ENCODE peak calls at places on chromosomes 6 and 20, in ten cellular contexts. T is coronary artery; Y is neural progenitor cell; H is fibroblast of lung; E is effector memory CD4-positive, alpha-beta T cell; I is right lobe of liver; J is HCT116; B is tibial artery; O is cardiac muscle cell; R is psoas muscle. A is an unnamed sample.

GRCh38 chr6:128271527-128271926 is 248.9 kb downstream of the PTPRK start:
- DNase-seq in T (no peak), Y (no peak), H (peak), E (no peak), I (no peak), J (no peak), B (no peak), O (no peak), R (no peak), A (no peak)

GRCh38 chr6:36863670-36864540 is 10.7 kb downstream of the PPIL1 start:
- DNase-seq in T (no peak), Y (peak), H (no peak), E (no peak), I (no peak), J (no peak), B (no peak), O (no peak), R (no peak), A (no peak)

GRCh38 chr20:20441259-20441658 is 73.4 kb downstream of the INSM1 start:
- DNase-seq in T (no peak), Y (no peak), H (no peak), E (no peak), I (no peak), J (no peak), B (no peak), O (no peak), R (no peak), A (no peak)

GRCh38 chr20:36179170-36179945 is 24.8 kb downstream of the EPB41L1 start:
- DNase-seq in T (no peak), Y (peak), H (no peak), E (no peak), I (no peak), J (no peak), B (no peak), O (no peak), R (no peak), A (no peak)

GRCh38 chr6:52759085-52759484 is 4.2 kb downstream of the GSTA2 start:
- DNase-seq in T (no peak), Y (no peak), H (no peak), E (no peak), I (no peak), J (no peak), B (no peak), O (peak), R (no peak), A (no peak)

GRCh38 chr6:118387921-118388701 is 160.0 kb upstream of the PLN start:
- DNase-seq in T (no peak), Y (no peak), H (peak), E (no peak), I (no peak), J (peak), B (no peak), O (no peak), R (no peak), A (no peak)

GRCh38 chr6:25105070-25105925 is 169.5 kb upstream of the RIPOR2 start:
- DNase-seq in T (no peak), Y (no peak), H (no peak), E (no peak), I (no peak), J (no peak), B (no peak), O (no peak), R (no peak), A (no peak)

GRCh38 chr20:43514062-43514971 is 6.8 kb downstream of the L3MBTL1 start:
- DNase-seq in T (peak), Y (peak), H (peak), E (peak), I (peak), J (peak), B (peak), O (peak), R (peak), A (peak)

DNA sequence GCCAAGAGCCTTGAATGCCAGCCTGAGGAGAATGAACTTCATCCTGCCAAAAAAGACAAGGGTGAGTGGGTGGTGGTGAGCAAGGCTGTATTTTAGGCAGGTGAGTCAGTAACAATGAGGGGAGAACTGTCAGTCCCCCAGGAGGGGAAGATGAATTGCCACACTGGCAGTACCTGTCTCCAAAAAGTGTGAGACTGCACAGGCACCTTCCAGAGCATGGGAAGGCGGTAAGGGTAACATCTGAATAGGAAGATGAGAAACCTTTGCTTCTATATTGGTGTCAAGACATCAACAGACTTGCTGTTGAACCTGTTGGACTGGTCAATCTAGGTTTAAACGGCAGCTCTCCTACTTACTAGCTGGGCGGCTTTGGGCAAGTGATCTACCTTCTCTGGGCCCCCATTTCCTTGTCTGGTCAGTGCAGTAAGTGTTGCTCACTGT is 30.9 kb downstream of the STK35 start:
- DNase-seq in T (no peak), Y (no peak), H (no peak), E (no peak), I (no peak), J (peak), B (no peak), O (no peak), R (no peak), A (no peak)
- H3K27ac ChIP-seq in T (no peak), Y (no peak), H (no peak), E (no peak), I (no peak), J (no peak), B (no peak), O (no peak), R (peak), A (no peak)

GRCh38 chr6:142850653-142851434 is 94.1 kb downstream of the HIVEP2 start:
- DNase-seq in T (no peak), Y (no peak), H (no peak), E (peak), I (no peak), J (no peak), B (no peak), O (peak), R (no peak), A (no peak)

GRCh38 chr6:142853244-142854180 is 91.5 kb downstream of the HIVEP2 start:
- DNase-seq in T (no peak), Y (no peak), H (no peak), E (no peak), I (no peak), J (no peak), B (no peak), O (no peak), R (no peak), A (no peak)

GRCh38 chr6:142854589-142855488 is 90.1 kb downstream of the HIVEP2 start:
- DNase-seq in T (no peak), Y (peak), H (no peak), E (no peak), I (no peak), J (no peak), B (no peak), O (no peak), R (no peak), A (no peak)

GRCh38 chr6:142848969-142849368 is 96.0 kb downstream of the HIVEP2 start:
- DNase-seq in T (no peak), Y (no peak), H (no peak), E (no peak), I (no peak), J (no peak), B (no peak), O (no peak), R (no peak), A (no peak)

GRCh38 chr6:142851601-142852000 is 93.4 kb downstream of the HIVEP2 start:
- DNase-seq in T (no peak), Y (no peak), H (no peak), E (no peak), I (no peak), J (no peak), B (no peak), O (no peak), R (no peak), A (no peak)
- H3K27ac ChIP-seq in T (no peak), Y (no peak), H (peak), E (peak), I (no peak), J (no peak), B (peak), O (no peak), R (peak), A (no peak)

GRCh38 chr6:51024126-51024525 is 205.5 kb downstream of the TFAP2B start:
- DNase-seq in T (no peak), Y (no peak), H (no peak), E (no peak), I (no peak), J (no peak), B (no peak), O (no peak), R (no peak), A (no peak)

GRCh38 chr6:51021171-51021570 is 202.5 kb downstream of the TFAP2B start:
- DNase-seq in T (no peak), Y (no peak), H (no peak), E (no peak), I (no peak), J (no peak), B (no peak), O (no peak), R (no peak), A (no peak)

GRCh38 chr6:51016489-51016888 is 197.8 kb downstream of the TFAP2B start:
- DNase-seq in T (no peak), Y (no peak), H (no peak), E (no peak), I (no peak), J (no peak), B (no peak), O (no peak), R (no peak), A (no peak)

GRCh38 chr6:51015394-51015793 is 196.7 kb downstream of the TFAP2B start:
- DNase-seq in T (no peak), Y (no peak), H (no peak), E (no peak), I (no peak), J (no peak), B (no peak), O (no peak), R (no peak), A (no peak)

GRCh38 chr6:51019785-51020184 is 201.1 kb downstream of the TFAP2B start:
- DNase-seq in T (no peak), Y (no peak), H (no peak), E (no peak), I (no peak), J (no peak), B (no peak), O (peak), R (no peak), A (no peak)
- H3K27ac ChIP-seq in T (no peak), Y (no peak), H (no peak), E (no peak), I (no peak), J (no peak), B (no peak), O (no peak), R (no peak), A (no peak)

GRCh38 chr6:90177544-90178293 is 118.9 kb downstream of the BACH2 start:
- DNase-seq in T (no peak), Y (no peak), H (no peak), E (no peak), I (no peak), J (no peak), B (no peak), O (no peak), R (no peak), A (no peak)

GRCh38 chr6:90179190-90180169 is 117.2 kb downstream of the BACH2 start:
- DNase-seq in T (no peak), Y (peak), H (no peak), E (no peak), I (no peak), J (no peak), B (no peak), O (no peak), R (no peak), A (no peak)

GRCh38 chr6:90178294-90178678 is 118.4 kb downstream of the BACH2 start:
- DNase-seq in T (no peak), Y (no peak), H (no peak), E (no peak), I (no peak), J (no peak), B (no peak), O (no peak), R (no peak), A (no peak)

GRCh38 chr6:90173262-90173926 is 123.2 kb downstream of the BACH2 start:
- DNase-seq in T (no peak), Y (no peak), H (no peak), E (no peak), I (no peak), J (no peak), B (no peak), O (no peak), R (no peak), A (no peak)

DNA sequence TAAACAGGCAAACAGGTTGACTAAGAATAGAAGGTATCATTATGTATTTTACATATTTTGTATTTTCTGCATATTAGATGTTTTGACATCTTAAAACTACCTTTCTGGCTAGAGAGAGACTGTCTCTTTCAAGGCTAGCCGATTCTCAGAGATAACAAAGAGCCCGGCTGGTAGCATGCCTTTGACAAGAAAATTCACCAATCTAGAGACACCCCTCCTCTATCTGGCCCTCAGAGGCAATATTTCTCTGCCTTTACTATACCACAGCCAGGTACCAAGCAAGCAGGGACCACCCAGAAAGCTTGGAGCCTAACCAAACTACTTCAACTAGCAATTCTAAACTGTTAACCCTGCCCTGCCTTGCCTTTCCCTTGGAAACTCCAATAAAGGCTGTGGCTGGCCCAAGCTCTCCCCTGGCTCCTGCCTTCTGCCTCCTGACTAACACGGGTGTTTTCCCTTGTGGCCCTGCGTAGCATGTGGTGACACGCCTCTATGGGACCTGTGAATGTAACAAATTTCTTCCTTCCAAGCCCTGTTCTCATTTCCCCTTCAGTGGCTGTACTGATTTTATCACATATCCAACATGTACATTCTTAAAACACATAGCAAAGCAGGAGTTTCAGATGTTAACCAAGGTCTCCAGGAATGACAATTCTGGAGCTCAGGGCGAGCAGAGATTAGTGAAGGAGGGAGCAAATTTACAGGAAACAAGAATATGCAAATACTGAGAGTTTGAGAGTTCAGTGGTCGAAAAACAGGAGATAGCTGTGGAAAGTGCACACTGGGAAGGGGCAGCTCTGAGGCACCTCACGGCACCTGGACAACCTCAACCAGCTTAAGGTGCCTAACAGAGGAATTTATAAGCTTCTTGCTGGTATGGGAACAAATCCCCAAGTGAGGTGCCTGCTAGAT is 120.8 kb downstream of the BACH2 start:
- DNase-seq in T (no peak), Y (no peak), H (no peak), E (peak), I (no peak), J (no peak), B (no peak), O (no peak), R (no peak), A (no peak)
- H3K27ac ChIP-seq in T (no peak), Y (no peak), H (no peak), E (peak), I (no peak), J (no peak), B (no peak), O (peak), R (peak), A (no peak)

GRCh38 chr6:48552905-48553304 is 441.9 kb upstream of the PTCHD4 start:
- DNase-seq in T (no peak), Y (no peak), H (no peak), E (no peak), I (no peak), J (no peak), B (no peak), O (no peak), R (no peak), A (no peak)
- H3K27ac ChIP-seq in T (no peak), Y (no peak), H (no peak), E (no peak), I (no peak), J (no peak), B (no peak), O (no peak), R (no peak), A (no peak)

DNA sequence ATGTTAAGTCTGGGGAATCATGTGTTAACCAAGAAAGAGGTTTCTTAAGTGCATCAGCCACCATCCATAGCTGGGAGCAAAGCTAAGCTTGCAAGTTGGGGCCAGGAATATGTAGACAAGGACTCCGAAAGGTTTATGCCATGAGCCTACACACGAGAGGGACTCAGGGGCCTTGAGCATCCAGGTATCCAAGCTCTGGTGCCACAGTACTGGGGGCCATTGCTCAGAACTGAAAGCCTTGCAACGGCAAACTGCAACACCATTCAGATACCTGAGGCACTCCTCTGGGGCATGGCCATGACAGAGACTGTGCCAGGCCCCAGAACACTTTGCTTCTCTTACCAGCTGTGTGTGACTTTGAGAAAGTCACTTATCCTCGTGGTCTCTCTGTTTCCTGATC is 27.6 kb downstream of the PRND start:
- DNase-seq in T (no peak), Y (no peak), H (no peak), E (no peak), I (no peak), J (no peak), B (no peak), O (no peak), R (no peak), A (no peak)
- H3K27ac ChIP-seq in T (no peak), Y (no peak), H (no peak), E (no peak), I (no peak), J (no peak), B (no peak), O (no peak), R (no peak), A (no peak)

GRCh38 chr6:153162172-153162571 is 31.1 kb upstream of the RGS17 start:
- DNase-seq in T (no peak), Y (no peak), H (peak), E (no peak), I (no peak), J (no peak), B (no peak), O (no peak), R (no peak), A (no peak)

GRCh38 chr6:153162646-153163045 is 31.6 kb upstream of the RGS17 start:
- DNase-seq in T (no peak), Y (no peak), H (peak), E (no peak), I (no peak), J (no peak), B (no peak), O (no peak), R (no peak), A (no peak)

GRCh38 chr6:153167907-153168306 is 36.8 kb upstream of the RGS17 start:
- DNase-seq in T (no peak), Y (no peak), H (no peak), E (no peak), I (no peak), J (no peak), B (no peak), O (no peak), R (no peak), A (no peak)

GRCh38 chr6:153170511-153170910 is 39.4 kb upstream of the RGS17 start:
- DNase-seq in T (no peak), Y (no peak), H (no peak), E (no peak), I (no peak), J (peak), B (no peak), O (no peak), R (no peak), A (no peak)

DNA sequence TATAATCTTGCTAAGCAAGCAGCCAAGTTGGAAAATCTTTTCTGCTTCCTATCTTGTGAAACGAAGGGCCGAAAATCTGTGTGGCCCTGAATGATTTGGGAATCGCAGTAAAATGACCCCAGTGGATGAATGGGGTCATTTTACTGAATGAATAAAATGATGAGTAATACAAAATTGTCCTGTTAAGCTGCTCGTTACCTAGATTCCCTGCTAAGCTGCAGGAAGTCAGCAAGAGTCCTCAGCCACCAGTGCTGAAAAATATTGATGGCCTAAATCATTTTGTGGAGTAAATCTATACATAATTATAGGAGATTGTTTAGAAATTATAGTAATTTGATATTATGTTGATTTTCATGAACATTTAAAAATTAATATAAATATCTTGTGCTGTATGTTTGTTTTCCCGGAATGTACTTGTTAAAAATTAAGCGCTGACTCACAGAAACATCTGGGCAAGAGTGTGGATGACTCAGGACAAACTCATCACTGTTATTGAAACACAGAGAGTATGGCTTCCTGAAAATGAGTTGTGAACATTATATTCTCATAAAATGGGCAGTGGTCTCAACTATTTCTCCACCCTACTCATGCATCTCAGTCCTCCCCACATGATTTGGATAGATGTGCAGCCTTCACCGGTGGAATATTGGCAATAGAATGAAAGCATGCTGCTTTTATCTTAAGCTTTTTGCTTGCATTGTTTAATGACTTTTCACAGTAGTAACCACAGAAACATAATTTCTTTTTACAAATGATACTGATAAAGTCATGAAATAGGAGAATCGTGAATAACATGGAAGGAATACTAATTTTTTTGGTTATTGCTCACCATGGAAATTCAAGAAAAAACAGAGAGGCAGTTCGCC is 36.2 kb upstream of the RGS17 start:
- DNase-seq in T (no peak), Y (no peak), H (peak), E (no peak), I (no peak), J (peak), B (no peak), O (no peak), R (no peak), A (no peak)
- H3K27ac ChIP-seq in T (no peak), Y (no peak), H (peak), E (no peak), I (no peak), J (peak), B (no peak), O (no peak), R (no peak), A (no peak)

GRCh38 chr6:150666071-150666470 is 66.4 kb downstream of the PLEKHG1 start:
- DNase-seq in T (no peak), Y (no peak), H (peak), E (no peak), I (no peak), J (no peak), B (peak), O (no peak), R (no peak), A (no peak)
- H3K27ac ChIP-seq in T (no peak), Y (no peak), H (no peak), E (no peak), I (no peak), J (no peak), B (no peak), O (no peak), R (no peak), A (no peak)